ENCODE peak calls at places on chromosome 18, in ten cellular contexts. C is psoas muscle, I is WERI-Rb-1, S is upper lobe of left lung, N is GM20000, W is fibroblast of lung, K is fibroblast of pulmonary artery, E is endothelial cell, G is left lung, T is thoracic aorta. X is an unnamed sample.
A peak's percentile ranks its signal among the peaks of the same experiment; 100 is the strongest.

GRCh38 chr18:35950628-35950982 is 21.9 kb upstream of the RMP24 start:
- DNase-seq in C (no peak), I (peak; percentile 45), S (no peak), N (no peak), W (no peak), K (no peak), E (no peak), G (no peak), T (no peak), X (no peak)

GRCh38 chr18:46060359-46060841 is 11.7 kb downstream of the PSTPIP2 start:
- DNase-seq in C (no peak), I (no peak), S (no peak), N (no peak), W (no peak), K (no peak), E (no peak), G (no peak), T (no peak), X (no peak)

GRCh38 chr18:30658306-30658705 is 384.2 kb downstream of the DSC3 start:
- DNase-seq in C (no peak), I (no peak), S (no peak), N (no peak), W (no peak), K (no peak), E (no peak), G (no peak), T (no peak), X (no peak)

GRCh38 chr18:11178951-11179549 is 29.7 kb upstream of the PIEZO2 start:
- DNase-seq in C (peak; percentile 91), I (no peak), S (no peak), N (no peak), W (peak; percentile 87), K (peak; percentile 28), E (no peak), G (peak; percentile 43), T (peak; percentile 69), X (no peak)

GRCh38 chr18:37567061-37567993 is 1.7 kb upstream of the CELF4 start:
- DNase-seq in C (no peak), I (no peak), S (peak; percentile 79), N (peak; percentile 45), W (no peak), K (no peak), E (no peak), G (no peak), T (no peak), X (peak; percentile 38)

GRCh38 chr18:74806700-74807416 is 209.2 kb downstream of the ZNF407 start:
- DNase-seq in C (no peak), I (no peak), S (no peak), N (peak; percentile 52), W (peak; percentile 93), K (peak; percentile 74), E (no peak), G (no peak), T (no peak), X (peak; percentile 55)

GRCh38 chr18:49744395-49744987 is 68.8 kb downstream of the ACAA2 start:
- DNase-seq in C (no peak), I (no peak), S (peak; percentile 28), N (no peak), W (no peak), K (no peak), E (no peak), G (no peak), T (no peak), X (no peak)

GRCh38 chr18:47883771-47884413 is 46.6 kb downstream of the SMAD2 start:
- DNase-seq in C (no peak), I (no peak), S (no peak), N (no peak), W (peak; percentile 85), K (peak; percentile 52), E (no peak), G (no peak), T (no peak), X (no peak)

GRCh38 chr18:30245756-30246515 is 796.6 kb downstream of the DSC3 start:
- DNase-seq in C (no peak), I (no peak), S (no peak), N (no peak), W (peak; percentile 30), K (no peak), E (no peak), G (no peak), T (no peak), X (no peak)

GRCh38 chr18:29154758-29155725 is 978.1 kb upstream of the CDH2 start:
- DNase-seq in C (no peak), I (no peak), S (no peak), N (no peak), W (peak; percentile 95), K (peak; percentile 63), E (no peak), G (no peak), T (no peak), X (no peak)

GRCh38 chr18:73979742-73980141 is 167.9 kb downstream of the FBXO15 start:
- DNase-seq in C (no peak), I (no peak), S (no peak), N (no peak), W (peak; percentile 81), K (peak; percentile 7), E (no peak), G (no peak), T (no peak), X (no peak)

GRCh38 chr18:56967032-56967431 is 179.9 kb upstream of the BOD1L2 start:
- DNase-seq in C (no peak), I (no peak), S (no peak), N (no peak), W (no peak), K (no peak), E (no peak), G (no peak), T (no peak), X (no peak)

GRCh38 chr18:61322265-61322873 is 10.9 kb upstream of the CDH20 start:
- DNase-seq in C (no peak), I (peak; percentile 93), S (peak; percentile 22), N (peak; percentile 74), W (peak; percentile 38), K (peak; percentile 64), E (peak; percentile 90), G (no peak), T (no peak), X (peak; percentile 72)
- TF ChIP-seq CTCF in C (peak; percentile 22), I (peak; percentile 94), S (no peak), N (peak; percentile 89), W (peak; percentile 99), K (peak; percentile 96), E (peak; percentile 78), G (peak; percentile 50), T (peak; percentile 15), X (peak; percentile 86)

GRCh38 chr18:55093295-55093694 is 134.0 kb upstream of the CCDC68 start:
- DNase-seq in C (no peak), I (no peak), S (no peak), N (no peak), W (no peak), K (no peak), E (no peak), G (no peak), T (no peak), X (no peak)

GRCh38 chr18:55090566-55091187 is 131.4 kb upstream of the CCDC68 start:
- DNase-seq in C (no peak), I (no peak), S (no peak), N (no peak), W (peak; percentile 61), K (no peak), E (no peak), G (no peak), T (no peak), X (no peak)

GRCh38 chr18:55089595-55089994 is 130.3 kb upstream of the CCDC68 start:
- DNase-seq in C (no peak), I (no peak), S (no peak), N (no peak), W (peak; percentile 28), K (no peak), E (no peak), G (no peak), T (no peak), X (no peak)

GRCh38 chr18:55093808-55094207 is 134.5 kb upstream of the CCDC68 start:
- DNase-seq in C (no peak), I (no peak), S (no peak), N (no peak), W (no peak), K (no peak), E (no peak), G (no peak), T (no peak), X (no peak)

DNA sequence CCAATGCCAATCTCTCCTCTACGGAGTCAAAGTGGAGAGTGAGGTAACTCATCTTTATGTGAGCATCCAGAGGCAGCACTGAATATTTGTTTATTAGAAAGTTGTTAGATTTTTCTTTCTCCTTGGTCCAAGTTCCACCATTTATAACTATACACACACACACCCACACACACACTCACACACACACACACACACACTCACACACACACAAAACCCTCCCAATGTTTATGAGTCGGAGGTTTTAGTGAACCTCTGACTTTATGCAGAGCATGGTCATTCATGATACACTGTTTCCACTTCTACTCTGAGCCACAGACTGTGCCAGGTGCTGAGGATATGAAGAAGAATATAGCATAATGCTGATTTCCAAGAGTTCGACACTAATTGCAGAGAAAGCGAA is 132.9 kb upstream of the CCDC68 start:
- DNase-seq in C (no peak), I (no peak), S (no peak), N (no peak), W (no peak), K (no peak), E (no peak), G (no peak), T (no peak), X (no peak)
- TF ChIP-seq CTCF in C (no peak), I (no peak), S (no peak), N (no peak), W (no peak), K (no peak), E (no peak), G (no peak), T (no peak), X (no peak)

DNA sequence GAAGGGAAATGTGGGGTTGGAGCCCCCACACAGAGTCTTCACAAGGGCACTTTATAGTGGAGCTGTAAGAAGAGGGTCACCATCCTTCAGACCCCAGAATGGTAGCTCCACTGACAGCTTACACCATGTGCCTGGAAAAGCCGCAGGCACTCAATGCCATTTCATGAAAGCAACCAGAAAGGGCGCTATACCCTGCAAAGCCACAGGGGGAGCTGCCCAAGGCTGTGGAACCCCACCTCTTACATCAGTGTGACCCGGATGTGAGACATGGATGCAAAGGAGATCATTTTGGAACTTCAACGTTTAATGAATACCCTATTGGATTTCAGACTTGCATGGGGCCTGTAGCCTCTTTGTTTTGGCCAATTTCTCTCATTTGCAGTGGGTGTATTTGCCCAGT is 694.7 kb downstream of the CBLN2 start:
- DNase-seq in C (peak; percentile 24), I (no peak), S (no peak), N (no peak), W (no peak), K (no peak), E (no peak), G (no peak), T (no peak), X (no peak)
- TF ChIP-seq CTCF in C (no peak), I (peak; percentile 7), S (no peak), N (no peak), W (no peak), K (no peak), E (no peak), G (no peak), T (no peak), X (no peak)

DNA sequence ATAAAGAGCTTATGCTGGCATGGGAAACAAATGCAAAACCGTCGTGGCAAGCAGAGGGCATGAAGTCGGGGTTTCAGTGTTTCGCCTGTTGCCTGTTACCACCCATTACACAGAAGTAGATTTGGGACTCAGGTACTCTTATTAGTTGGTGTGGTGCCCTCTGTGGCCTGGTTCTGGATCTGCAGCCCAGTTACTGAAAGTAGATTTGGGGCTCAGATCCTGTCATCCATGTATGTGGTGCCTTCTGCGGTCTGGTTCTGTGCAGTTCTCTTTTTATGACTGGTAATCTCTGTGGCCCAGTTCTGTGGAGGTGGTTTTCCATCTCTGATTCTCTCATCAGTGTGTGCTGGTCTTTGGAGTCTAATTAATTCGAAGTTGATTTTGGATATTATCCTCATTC is 45.2 kb downstream of the ADNP2 start:
- DNase-seq in C (no peak), I (peak; percentile 55), S (no peak), N (peak; percentile 62), W (no peak), K (peak; percentile 46), E (peak; percentile 28), G (no peak), T (no peak), X (no peak)
- TF ChIP-seq CTCF in C (peak; percentile 16), I (peak; percentile 80), S (no peak), N (peak; percentile 43), W (peak; percentile 34), K (peak; percentile 56), E (peak; percentile 6), G (peak; percentile 20), T (peak; percentile 30), X (peak; percentile 19)

X was measured in GM13976.